ENCODE peak calls at places on chromosome X, in five cellular contexts. D is lower lobe of right lung, Q is astrocyte, L is adrenal gland, I is ascending aorta. Z is an unnamed sample. For H3K36me3, the result is how much of the 10 kb centered on the place peaks cover.

GRCh38 chrX:110037181-110037580 is 34.3 kb downstream of the TMEM164 start:
- DNase-seq in D (no peak), Q (no peak), L (peak), I (no peak), Z (no peak)

GRCh38 chrX:2502668-2503519 is 2.1 kb upstream of the DHRSX start:
- DNase-seq in D (no peak), Q (peak), L (no peak), I (no peak), Z (no peak)

GRCh38 chrX:74450803-74451449 is 29.6 kb downstream of the SLC16A2 start:
- DNase-seq in D (no peak), Q (peak), L (peak), I (no peak), Z (no peak)

GRCh38 chrX:111585337-111585736 is 73.9 kb downstream of the SERTM2 start:
- DNase-seq in D (no peak), Q (no peak), L (no peak), I (no peak), Z (no peak)

GRCh38 chrX:1190596-1191145 is 21.8 kb downstream of the CRLF2 start:
- DNase-seq in D (no peak), Q (no peak), L (no peak), I (no peak), Z (no peak)

GRCh38 chrX:47180346-47180745 is 13.3 kb upstream of the UBA1 start:
- DNase-seq in D (no peak), Q (no peak), L (no peak), I (no peak), Z (no peak)

GRCh38 chrX:109889289-109890006 is 113.5 kb upstream of the TMEM164 start:
- DNase-seq in D (no peak), Q (no peak), L (no peak), I (no peak), Z (peak)

GRCh38 chrX:107449490-107450175 is at the start of gene FRMPD3:
- DNase-seq in D (no peak), Q (no peak), L (no peak), I (no peak), Z (peak)

GRCh38 chrX:13689519-13690211 is 737 bp downstream of the RAB9A start:
- DNase-seq in D (no peak), Q (peak), L (peak), I (no peak), Z (peak)

GRCh38 chrX:1139101-1139500 is 73.3 kb downstream of the CRLF2 start:
- DNase-seq in D (no peak), Q (no peak), L (no peak), I (no peak), Z (no peak)

GRCh38 chrX:69158166-69159040 is 6.8 kb downstream of the PJA1 start:
- DNase-seq in D (no peak), Q (peak), L (peak), I (no peak), Z (peak)

GRCh38 chrX:112636951-112637541 is 42.7 kb downstream of the LHFPL1 start:
- DNase-seq in D (no peak), Q (peak), L (no peak), I (no peak), Z (no peak)

GRCh38 chrX:40262641-40263560 is 165.1 kb upstream of the BCOR start:
- DNase-seq in D (no peak), Q (peak), L (peak), I (no peak), Z (no peak)

GRCh38 chrX:75603833-75604232 is 81.0 kb upstream of the ZDHHC15 start:
- DNase-seq in D (no peak), Q (no peak), L (no peak), I (no peak), Z (peak)

GRCh38 chrX:133933316-133933715 is 52.1 kb downstream of the GPC3 start:
- DNase-seq in D (no peak), Q (no peak), L (no peak), I (no peak), Z (no peak)

GRCh38 chrX:149286940-149287349 is 218.2 kb downstream of the IDS start:
- DNase-seq in D (no peak), Q (peak), L (peak), I (no peak), Z (peak)

GRCh38 chrX:1249101-1249887 is 19.3 kb upstream of the CSF2RA start:
- DNase-seq in D (peak), Q (no peak), L (peak), I (peak), Z (peak)

GRCh38 chrX:136780738-136781137 is at the start of gene ARHGEF6:
- DNase-seq in D (no peak), Q (no peak), L (no peak), I (no peak), Z (no peak)

GRCh38 chrX:35392232-35392631 is 405.9 kb upstream of the MAGEB16 start:
- DNase-seq in D (no peak), Q (no peak), L (no peak), I (no peak), Z (no peak)

GRCh38 chrX:1531106-1531890 is 5.7 kb downstream of the P2RY8 start:
- DNase-seq in D (no peak), Q (no peak), L (no peak), I (no peak), Z (peak)

GRCh38 chrX:125405339-125405738 is 85.7 kb downstream of the TEX13C start:
- DNase-seq in D (no peak), Q (no peak), L (no peak), I (no peak), Z (no peak)

GRCh38 chrX:13764284-13764683 is 29.7 kb downstream of the OFD1 start:
- DNase-seq in D (no peak), Q (no peak), L (no peak), I (no peak), Z (no peak)

GRCh38 chrX:69317721-69318120 is 152.5 kb upstream of the PJA1 start:
- DNase-seq in D (no peak), Q (no peak), L (no peak), I (no peak), Z (no peak)

GRCh38 chrX:10197597-10198210 is 40.9 kb downstream of the CLCN4 start:
- DNase-seq in D (no peak), Q (peak), L (no peak), I (no peak), Z (no peak)

GRCh38 chrX:39613997-39614679 is 483.6 kb downstream of the BCOR start:
- DNase-seq in D (peak), Q (no peak), L (no peak), I (no peak), Z (no peak)

GRCh38 chrX:108312011-108312410 is 126.2 kb downstream of the COL4A6 start:
- DNase-seq in D (no peak), Q (peak), L (no peak), I (no peak), Z (no peak)

GRCh38 chrX:144722307-144722706 is 525.0 kb upstream of the SPANXN1 start:
- DNase-seq in D (no peak), Q (no peak), L (no peak), I (no peak), Z (no peak)

GRCh38 chrX:25344191-25344936 is 328.6 kb upstream of the ARX start:
- DNase-seq in D (no peak), Q (no peak), L (no peak), I (no peak), Z (no peak)

GRCh38 chrX:46408553-46409407 is 136.4 kb downstream of the ZNF674 start:
- DNase-seq in D (peak), Q (peak), L (peak), I (no peak), Z (peak)

GRCh38 chrX:154546354-154547244 is at the start of gene G6PD:
- DNase-seq in D (peak), Q (no peak), L (no peak), I (no peak), Z (peak)

GRCh38 chrX:102651968-102652744 is 873 bp downstream of the GPRASP1 start:
- DNase-seq in D (no peak), Q (no peak), L (peak), I (no peak), Z (no peak)
- H3K4me3 ChIP-seq in D (peak), Q (peak), L (peak), I (peak), Z (no peak)

DNA sequence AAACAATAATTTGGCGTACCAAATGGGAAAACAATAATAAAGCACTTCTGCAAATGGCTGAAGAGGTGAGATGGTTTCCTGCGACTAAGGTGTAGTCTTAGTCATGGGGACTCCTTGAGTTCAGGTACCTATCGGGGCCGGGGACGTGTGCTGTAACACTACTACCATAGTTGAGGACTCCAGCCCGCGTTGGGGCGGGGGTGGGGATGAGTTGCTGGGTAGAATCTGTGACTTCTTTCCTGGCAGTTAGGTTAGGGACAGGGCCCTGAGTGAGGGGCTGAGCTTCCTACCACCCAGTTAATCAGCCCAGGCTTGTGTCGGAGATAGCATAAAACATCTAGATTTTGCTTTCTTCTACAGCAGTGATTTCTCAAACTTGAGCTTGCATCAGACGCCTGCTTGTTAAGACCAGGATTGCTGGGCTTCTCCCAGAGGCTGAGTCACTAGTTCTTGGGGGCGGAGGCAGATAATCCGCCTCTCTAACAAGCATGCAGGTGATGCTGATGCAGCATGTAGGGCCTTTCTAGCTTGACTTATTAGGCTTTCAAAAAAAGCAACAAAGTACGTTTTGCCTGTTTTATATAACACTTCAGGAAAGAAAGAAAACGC is 30.2 kb downstream of the RBBP7 start:
- DNase-seq in D (no peak), Q (peak), L (peak), I (no peak), Z (no peak)
- H3K36me3 ChIP-seq in D (under half), Q (under half), L (under half), I (half or more), Z (half or more)

DNA sequence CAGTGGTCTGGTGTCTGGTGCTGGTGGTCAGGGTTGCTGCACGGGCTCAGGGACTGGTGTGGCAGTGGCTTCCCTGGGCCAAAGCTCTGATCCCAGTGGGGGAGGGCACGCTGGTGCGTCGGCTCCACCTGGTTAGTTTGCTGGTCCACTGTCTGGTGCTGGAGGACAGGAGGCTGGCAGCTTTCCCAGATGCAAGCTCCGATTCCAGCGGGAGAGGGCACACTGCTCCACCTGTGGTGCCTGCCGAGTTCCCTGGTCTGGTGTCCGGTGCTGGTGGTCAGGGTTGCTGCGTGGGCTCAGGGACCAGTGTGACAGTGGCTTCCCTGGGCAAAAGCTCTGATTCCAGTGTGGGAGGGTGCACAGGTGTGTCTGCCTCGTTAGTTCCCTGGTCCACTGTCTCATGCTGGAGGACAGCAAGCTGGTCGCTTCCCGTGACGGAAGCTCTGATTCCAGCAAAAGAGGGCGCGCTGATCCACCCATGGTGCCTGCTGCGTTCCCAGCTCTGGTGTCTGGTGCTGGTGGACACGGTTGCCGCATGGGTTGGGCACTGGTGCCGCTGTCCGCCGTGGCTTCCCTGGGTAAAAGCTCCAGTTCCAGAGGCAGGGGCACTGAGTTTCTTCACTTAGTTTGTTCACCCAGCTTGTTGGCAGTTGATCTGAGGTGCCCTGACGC is 5.8 kb downstream of the VMA21 start:
- DNase-seq in D (peak), Q (no peak), L (peak), I (no peak), Z (no peak)
- H3K4me3 ChIP-seq in D (no peak), Q (no peak), L (no peak), I (no peak), Z (no peak)

DNA sequence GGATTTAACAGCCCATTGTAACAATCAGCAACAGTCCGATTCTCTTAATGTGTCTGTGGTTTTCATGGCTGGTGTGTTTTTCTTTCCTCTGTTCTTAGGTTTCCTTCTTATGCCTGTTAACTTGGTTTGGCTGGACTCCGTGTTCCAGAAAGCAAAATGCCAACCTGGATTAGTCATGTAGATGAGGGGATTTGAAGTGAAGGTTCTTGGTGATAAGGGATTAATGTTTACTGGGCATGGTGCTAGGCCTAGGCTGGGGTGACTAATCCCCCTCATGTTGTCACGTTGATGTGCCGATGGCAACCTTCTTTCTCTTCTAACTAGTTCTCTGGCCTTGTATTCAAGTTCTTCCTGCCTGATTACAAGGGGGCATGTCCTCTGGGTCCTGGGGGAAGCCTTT is 85.9 kb downstream of the REPS2 start:
- DNase-seq in D (no peak), Q (peak), L (peak), I (peak), Z (no peak)
- H3K36me3 ChIP-seq in D (under half), Q (under half), L (under half), I (under half), Z (under half)

DNA sequence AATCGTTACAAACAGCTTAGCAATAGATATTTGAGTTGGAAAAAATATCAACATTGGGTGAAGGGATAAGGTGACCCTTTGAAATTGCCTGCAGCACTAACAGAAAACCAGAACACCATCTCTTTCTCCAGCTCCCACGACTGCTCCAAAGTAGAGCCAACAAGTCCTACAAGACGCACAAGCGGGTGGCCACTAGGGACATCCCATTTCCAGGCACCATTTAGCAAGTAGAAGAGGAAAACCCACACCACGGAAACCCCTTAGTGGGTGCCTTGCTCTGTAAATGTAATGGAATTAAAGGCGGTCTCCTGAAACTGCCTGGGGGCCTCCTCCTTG is 1.9 kb downstream of the ARHGAP6 start:
- DNase-seq in D (no peak), Q (no peak), L (no peak), I (no peak), Z (no peak)
- H3K4me3 ChIP-seq in D (peak), Q (no peak), L (no peak), I (peak), Z (no peak)

DNA sequence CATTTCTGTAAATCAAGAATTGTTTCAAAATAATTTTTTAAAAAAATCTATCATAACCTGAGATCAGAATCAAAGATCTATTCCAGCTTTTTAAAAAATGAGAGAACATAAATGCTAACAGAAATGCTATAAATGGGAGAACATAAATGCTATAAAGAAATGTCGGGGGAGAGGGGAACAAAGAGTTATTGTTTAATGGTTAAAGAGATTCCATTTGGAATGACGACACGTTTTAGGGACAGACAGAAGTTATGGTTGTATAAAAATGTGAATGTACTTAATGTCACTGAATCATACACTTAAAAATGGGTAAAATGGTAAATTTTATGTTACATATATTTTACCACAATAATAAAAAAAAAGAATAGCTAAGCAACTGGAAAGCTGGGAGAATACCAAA is 127.1 kb downstream of the ATRX start:
- DNase-seq in D (no peak), Q (no peak), L (no peak), I (no peak), Z (no peak)
- H3K36me3 ChIP-seq in D (under half), Q (under half), L (under half), I (under half), Z (under half)

GRCh38 chrX:143635915-143636314 is at the start of gene SLITRK4:
- DNase-seq in D (no peak), Q (no peak), L (peak), I (no peak), Z (no peak)

GRCh38 chrX:143634701-143635442 is 1.0 kb downstream of the SLITRK4 start:
- DNase-seq in D (peak), Q (no peak), L (no peak), I (no peak), Z (no peak)

GRCh38 chrX:143632625-143633387 is 3.1 kb downstream of the SLITRK4 start:
- DNase-seq in D (no peak), Q (no peak), L (peak), I (no peak), Z (no peak)

GRCh38 chrX:143633530-143634372 is 2.1 kb downstream of the SLITRK4 start:
- DNase-seq in D (peak), Q (no peak), L (no peak), I (no peak), Z (no peak)

DNA sequence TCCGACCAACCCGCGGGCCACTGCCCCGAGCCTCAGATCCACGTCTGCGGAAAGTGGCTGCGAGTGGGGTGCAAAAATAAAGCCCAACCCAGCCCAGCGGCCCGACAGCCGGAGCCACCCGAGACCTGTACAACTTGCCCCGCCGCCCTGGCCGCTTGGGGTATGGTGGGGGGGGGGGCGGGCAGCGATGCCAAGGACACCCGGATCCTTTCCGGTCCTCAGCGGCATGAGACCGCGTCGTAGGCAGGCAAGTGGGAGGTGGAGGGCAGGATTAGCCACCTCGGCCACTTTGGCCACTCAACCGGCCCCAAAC is 1.6 kb downstream of the SLITRK4 start:
- DNase-seq in D (no peak), Q (no peak), L (peak), I (no peak), Z (no peak)
- H3K4me3 ChIP-seq in D (peak), Q (no peak), L (no peak), I (peak), Z (no peak)

GRCh38 chrX:20456971-20457370 is 190.3 kb upstream of the RPS6KA3 start:
- DNase-seq in D (no peak), Q (no peak), L (no peak), I (no peak), Z (no peak)
- H3K36me3 ChIP-seq in D (under half), Q (under half), L (under half), I (under half), Z (under half)

DNA sequence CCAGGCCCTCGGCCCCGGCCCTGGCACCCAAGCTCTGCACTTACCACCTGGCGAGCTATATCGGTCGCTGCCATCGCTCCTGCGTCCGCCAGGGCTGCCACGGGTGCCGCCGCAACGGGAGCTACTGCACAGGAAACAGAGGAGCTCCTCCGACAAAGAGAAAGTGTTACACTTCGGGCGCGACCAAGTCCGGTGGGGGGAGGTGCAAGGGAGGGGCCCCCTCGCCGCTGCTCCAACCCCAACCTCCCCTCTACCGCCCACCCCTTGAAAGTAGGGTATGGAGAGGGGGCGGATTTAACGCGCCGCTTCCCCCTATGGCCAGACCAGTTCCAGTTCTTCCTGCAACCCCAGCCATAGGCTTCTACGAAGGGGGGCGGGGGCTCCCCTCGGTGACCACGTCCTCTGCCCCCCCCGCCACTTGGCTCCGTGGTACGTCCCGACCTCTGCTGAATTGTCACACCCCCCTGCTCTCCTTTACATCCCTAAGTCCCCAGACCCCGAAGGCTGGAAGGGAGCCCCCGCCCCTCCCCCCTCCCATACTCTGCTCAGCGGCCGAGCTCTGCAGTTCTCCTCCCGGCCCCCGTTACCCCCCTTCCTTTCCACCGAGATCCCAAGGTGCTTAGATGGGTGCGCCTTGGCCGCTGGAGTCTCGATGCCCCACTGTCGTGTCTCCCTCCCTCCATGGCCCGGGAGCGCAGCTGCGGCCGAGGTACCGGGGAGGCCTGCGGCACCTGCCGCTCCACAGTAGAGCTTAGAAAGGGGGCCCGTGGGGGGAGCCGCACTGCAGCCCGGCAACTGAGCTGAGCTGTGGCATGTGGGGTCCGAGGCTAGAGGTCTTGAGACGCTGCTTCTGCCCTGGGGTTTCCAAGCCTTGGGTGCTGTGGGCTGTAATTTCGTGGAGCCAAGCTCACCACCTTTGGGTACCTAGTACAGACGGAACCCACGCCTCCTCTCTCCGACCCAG is at the start of gene SEPTIN6:
- DNase-seq in D (peak), Q (peak), L (peak), I (peak), Z (peak)
- H3K4me3 ChIP-seq in D (peak), Q (peak), L (peak), I (peak), Z (peak)

GRCh38 chrX:129780441-129781105 is 824 bp downstream of the SASH3 start:
- DNase-seq in D (no peak), Q (no peak), L (no peak), I (no peak), Z (peak)
- H3K36me3 ChIP-seq in D (under half), Q (under half), L (under half), I (under half), Z (under half)